ENCODE peak calls at places on chromosomes 16 and 17, in seven cellular contexts. J, N, G, F, T, A and V are unnamed samples.
A peak's percentile ranks its signal among the peaks of the same experiment; 100 is the strongest.

GRCh38 chr17:15351487-15351840 is 10.1 kb upstream of the TEKT3 start:
- DNase-seq in J (no peak), F (no peak), N (no peak), T (no peak), A (no peak), G (no peak), V (peak; percentile 71)

GRCh38 chr17:81802856-81803643 is 900 bp upstream of the GCGR start:
- DNase-seq in T (no peak), F (no peak), A (no peak), J (no peak), G (no peak), N (no peak), V (no peak)

GRCh38 chr16:14486520-14487303 is 143.3 kb downstream of the PARN start:
- DNase-seq in F (peak; percentile 92), A (peak; percentile 83), N (peak; percentile 94), T (no peak), G (peak; percentile 49), J (no peak), V (peak; percentile 93)

GRCh38 chr16:81902025-81902424 is 109.2 kb downstream of the SDR42E1 start:
- DNase-seq in A (peak; percentile 41), F (no peak), G (no peak), T (no peak), J (no peak), N (no peak), V (no peak)

GRCh38 chr17:58960068-58960467 is 146.6 kb downstream of the TRIM37 start:
- DNase-seq in N (peak; percentile 74), G (no peak), J (no peak), A (peak; percentile 72), F (peak; percentile 22), T (no peak), V (peak; percentile 62)

GRCh38 chr16:14308357-14308723 is 237.2 kb downstream of the MRTFB start:
- DNase-seq in A (peak; percentile 15), N (no peak), T (no peak), G (no peak), J (no peak), F (no peak), V (no peak)

GRCh38 chr16:69404275-69404805 is 18.5 kb upstream of the TERF2 start:
- DNase-seq in T (no peak), G (no peak), J (no peak), A (peak; percentile 47), F (peak; percentile 76), N (peak; percentile 40), V (peak; percentile 23)

GRCh38 chr16:25692734-25693508 is 1.2 kb downstream of the HS3ST4 start:
- DNase-seq in J (peak; percentile 31), N (no peak), G (peak; percentile 55), A (no peak), T (no peak), F (no peak), V (peak; percentile 66)

GRCh38 chr16:57667526-57668258 is 414 bp upstream of the ADGRG3 start:
- DNase-seq in T (no peak), J (no peak), F (peak; percentile 59), G (peak; percentile 57), A (peak; percentile 93), N (peak; percentile 38), V (peak; percentile 78)

GRCh38 chr17:50129946-50130777 is at the start of gene SAMD14:
- DNase-seq in J (no peak), F (peak; percentile 69), T (no peak), N (peak; percentile 25), A (no peak), G (no peak), V (peak; percentile 30)

GRCh38 chr17:56478836-56479447 is 114.6 kb upstream of the NOG start:
- DNase-seq in N (peak; percentile 25), J (peak; percentile 8), A (peak; percentile 28), G (peak; percentile 52), F (peak; percentile 25), T (no peak), V (peak; percentile 67)

GRCh38 chr17:61420745-61421398 is 21.2 kb downstream of the TBX2 start:
- DNase-seq in T (no peak), A (no peak), F (no peak), J (no peak), N (no peak), G (no peak), V (no peak)

GRCh38 chr17:9973689-9974459 is 68.8 kb upstream of the RCVRN start:
- DNase-seq in N (no peak), J (no peak), T (no peak), F (peak; percentile 24), A (no peak), G (no peak), V (no peak)

GRCh38 chr16:53898993-53899392 is 195.0 kb downstream of the FTO start:
- DNase-seq in T (no peak), F (no peak), G (no peak), N (no peak), J (no peak), A (no peak), V (no peak)

GRCh38 chr16:23838485-23839142 is 2.8 kb downstream of the PRKCB start:
- DNase-seq in F (no peak), G (no peak), A (no peak), T (no peak), N (no peak), J (no peak), V (no peak)

GRCh38 chr17:28716740-28717577 is 709 bp downstream of the RAB34 start:
- DNase-seq in T (no peak), N (peak; percentile 19), A (peak; percentile 27), J (peak; percentile 51), F (peak; percentile 62), G (peak; percentile 55), V (peak; percentile 57)

GRCh38 chr17:12457493-12457892 is 208.2 kb upstream of the MYOCD start:
- DNase-seq in G (no peak), A (peak; percentile 50), F (no peak), T (no peak), N (peak; percentile 62), J (no peak), V (no peak)

GRCh38 chr17:34820922-34821321 is 140.3 kb downstream of the CCT6B start:
- DNase-seq in T (no peak), N (no peak), F (no peak), A (no peak), J (no peak), G (peak; percentile 45), V (peak; percentile 56)

GRCh38 chr17:34822007-34822737 is 139.1 kb downstream of the CCT6B start:
- DNase-seq in F (no peak), A (no peak), N (no peak), T (no peak), G (peak; percentile 43), J (no peak), V (peak; percentile 46)

GRCh38 chr17:34817252-34817651 is 144.0 kb downstream of the CCT6B start:
- DNase-seq in T (no peak), G (no peak), A (no peak), F (no peak), N (no peak), J (no peak), V (no peak)

GRCh38 chr17:34823023-34823422 is 138.2 kb downstream of the CCT6B start:
- DNase-seq in F (no peak), N (no peak), J (no peak), G (no peak), T (no peak), A (no peak), V (no peak)

GRCh38 chr17:34820166-34820920 is 140.9 kb downstream of the CCT6B start:
- DNase-seq in J (no peak), F (no peak), T (no peak), N (no peak), A (no peak), G (peak; percentile 59), V (peak; percentile 47)
- H3K27me3 ChIP-seq in J (peaks cover 6% of the 10 kb centered on the region), F (no peaks in the 10 kb centered on the region), T (peaks cover 22% of the 10 kb centered on the region), N (peaks cover 5% of the 10 kb centered on the region), A (no peaks in the 10 kb centered on the region), G (peaks cover 6% of the 10 kb centered on the region), V (no peaks in the 10 kb centered on the region)

GRCh38 chr17:79108232-79108850 is 33.7 kb downstream of the ENGASE start:
- DNase-seq in T (no peak), F (no peak), A (no peak), J (no peak), G (no peak), N (no peak), V (no peak)

GRCh38 chr17:79111097-79111496 is 36.5 kb downstream of the ENGASE start:
- DNase-seq in G (no peak), J (no peak), N (no peak), A (no peak), F (no peak), T (no peak), V (no peak)

GRCh38 chr17:79107499-79108231 is 33.0 kb downstream of the ENGASE start:
- DNase-seq in N (no peak), G (no peak), T (no peak), A (no peak), J (no peak), F (no peak), V (no peak)

GRCh38 chr17:79108870-79109269 is 34.2 kb downstream of the ENGASE start:
- DNase-seq in G (no peak), F (no peak), J (no peak), A (no peak), N (no peak), T (no peak), V (no peak)

DNA sequence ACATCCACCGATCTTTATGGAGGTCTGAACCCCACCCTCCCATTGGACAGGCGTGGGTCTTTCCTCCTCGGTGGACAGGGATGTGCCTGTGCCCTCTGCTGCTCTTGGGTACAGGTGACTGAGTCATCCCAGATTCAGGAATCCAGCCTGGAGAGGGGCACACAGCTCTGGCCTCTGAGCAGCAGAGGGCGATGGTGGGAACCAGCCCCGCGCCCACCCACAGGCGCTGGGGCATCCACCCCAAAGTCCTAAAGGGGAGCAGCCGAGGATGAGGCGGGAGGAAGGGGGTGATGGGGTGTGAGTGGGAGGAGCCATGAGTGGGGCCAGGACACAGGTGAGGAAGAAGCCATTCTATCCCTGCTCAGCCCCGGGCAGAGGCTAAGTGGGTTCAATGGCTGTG is 35.0 kb downstream of the ENGASE start:
- DNase-seq in G (peak; percentile 61), J (peak; percentile 23), F (no peak), T (no peak), A (no peak), N (no peak), V (peak; percentile 28)
- H2AK5ac ChIP-seq in G (no peak overlapping the region), J (peak overlapping the region; percentile 1), F (no peak overlapping the region), T (no peak overlapping the region), A (no peak overlapping the region), N (no peak overlapping the region), V (no peak overlapping the region)

GRCh38 chr16:86297391-86297790 is 212.9 kb upstream of the FOXF1 start:
- DNase-seq in G (no peak), J (no peak), F (peak; percentile 66), A (no peak), T (no peak), N (peak; percentile 74), V (no peak)

GRCh38 chr16:86294535-86294934 is 215.8 kb upstream of the FOXF1 start:
- DNase-seq in F (peak; percentile 99), A (no peak), G (no peak), N (peak; percentile 98), J (no peak), T (no peak), V (no peak)

GRCh38 chr16:86293897-86294296 is 216.4 kb upstream of the FOXF1 start:
- DNase-seq in J (no peak), N (no peak), G (no peak), A (no peak), F (peak; percentile 71), T (no peak), V (no peak)

GRCh38 chr16:86298166-86299131 is 211.9 kb upstream of the FOXF1 start:
- DNase-seq in F (peak; percentile 96), J (no peak), T (no peak), G (no peak), A (no peak), N (peak; percentile 88), V (no peak)

GRCh38 chr16:86296263-86296662 is 214.1 kb upstream of the FOXF1 start:
- DNase-seq in N (no peak), G (no peak), T (no peak), F (peak; percentile 51), J (no peak), A (no peak), V (no peak)
- H3K27me3 ChIP-seq in N (no peaks in the 10 kb centered on the region), G (no peaks in the 10 kb centered on the region), T (peaks cover 12% of the 10 kb centered on the region), F (peaks cover 68% of the 10 kb centered on the region), J (peaks cover 9% of the 10 kb centered on the region), A (no peaks in the 10 kb centered on the region), V (no peaks in the 10 kb centered on the region)

GRCh38 chr17:73533801-73534574 is 110.3 kb downstream of the SDK2 start:
- DNase-seq in F (no peak), A (no peak), N (no peak), T (no peak), J (peak; percentile 53), G (peak; percentile 63), V (peak; percentile 67)
- H2AK5ac ChIP-seq in F (no peak overlapping the region), A (no peak overlapping the region), N (no peak overlapping the region), T (peak overlapping the region; percentile 28), J (peak overlapping the region; percentile 8), G (no peak overlapping the region), V (peak overlapping the region; percentile 2)